ENCODE peak calls at places on chromosomes 1 and 21, in eight cellular contexts. K is colonic mucosa, R is GM06990, E is EL, J is immature natural killer cell, T is neural progenitor cell, G is heart left ventricle, H is endothelial cell. U is an unnamed sample.

GRCh38 chr1:53946252-53947171 is at the start of gene LRRC42:
- DNase-seq in T (peak; percentile 92), K (no peak), E (no peak), R (no peak), H (no peak), J (no peak), G (no peak), U (no peak)

GRCh38 chr21:44405091-44405947 is 50.0 kb upstream of the LRRC3 start:
- DNase-seq in J (no peak), E (no peak), K (no peak), R (no peak), G (no peak), H (no peak), T (peak; percentile 1), U (no peak)

GRCh38 chr1:23772049-23772853 is 6.0 kb upstream of the PITHD1 start:
- DNase-seq in H (peak; percentile 91), R (no peak), T (peak; percentile 90), G (peak; percentile 91), J (peak; percentile 71), E (peak; percentile 80), K (peak; percentile 92), U (peak; percentile 61)

GRCh38 chr1:81681570-81681969 is 119.2 kb upstream of the ADGRL2 start:
- DNase-seq in E (peak; percentile 50), T (no peak), R (no peak), J (no peak), K (no peak), H (no peak), G (no peak), U (no peak)

GRCh38 chr1:48107516-48107915 is 110.3 kb upstream of the TRABD2B start:
- DNase-seq in G (no peak), T (no peak), H (no peak), R (no peak), J (no peak), E (no peak), K (no peak), U (no peak)

GRCh38 chr1:164706596-164706995 is 147.6 kb downstream of the PBX1 start:
- DNase-seq in G (no peak), K (peak; percentile 34), E (peak; percentile 21), R (no peak), H (no peak), J (no peak), T (peak; percentile 21), U (no peak)

GRCh38 chr1:3548156-3548893 is 63.0 kb downstream of the MEGF6 start:
- DNase-seq in T (peak; percentile 31), G (no peak), R (no peak), E (peak; percentile 93), H (no peak), K (no peak), J (no peak), U (no peak)

GRCh38 chr1:41280189-41281032 is 38.3 kb upstream of the SCMH1 start:
- DNase-seq in E (no peak), R (no peak), H (no peak), K (no peak), G (no peak), J (no peak), T (no peak), U (no peak)

GRCh38 chr1:40182956-40183710 is 21.9 kb downstream of the RLF start:
- DNase-seq in G (no peak), R (no peak), E (no peak), T (peak; percentile 47), J (no peak), H (peak; percentile 37), K (no peak), U (peak; percentile 6)

GRCh38 chr1:154420961-154421924 is 16.1 kb downstream of the IL6R start:
- DNase-seq in T (no peak), H (no peak), R (no peak), K (no peak), G (no peak), J (no peak), E (no peak), U (no peak)

GRCh38 chr1:112423207-112423606 is 27.2 kb downstream of the CTTNBP2NL start:
- DNase-seq in K (no peak), E (peak; percentile 21), G (no peak), J (no peak), H (no peak), R (no peak), T (no peak), U (no peak)

GRCh38 chr1:26084091-26084561 is 16.7 kb upstream of the TRIM63 start:
- DNase-seq in H (no peak), G (no peak), K (no peak), E (no peak), R (no peak), T (no peak), J (no peak), U (no peak)